ENCODE peak calls at places on chromosomes 2 and 18, in five cellular contexts. One of them, this sample, is unnamed.

GRCh38 chr18:76380791-76381405 is 114.1 kb downstream of the ZNF516 start:
- DNase-seq in HEK293T: peak
- DNase-seq in cardiac muscle cell: peak
- DNase-seq in PC-3: no peak
- DNase-seq in iris pigment epithelial cell: no peak
- DNase-seq in this sample: no peak

GRCh38 chr18:74373428-74373827 is 57.8 kb downstream of the C18orf63 start:
- DNase-seq in HEK293T: no peak
- DNase-seq in cardiac muscle cell: no peak
- DNase-seq in PC-3: no peak
- DNase-seq in iris pigment epithelial cell: no peak
- DNase-seq in this sample: no peak

GRCh38 chr18:33871363-33872025 is 293.5 kb downstream of the ASXL3 start:
- DNase-seq in HEK293T: peak
- DNase-seq in cardiac muscle cell: no peak
- DNase-seq in PC-3: no peak
- DNase-seq in iris pigment epithelial cell: no peak
- DNase-seq in this sample: no peak

GRCh38 chr2:109345653-109346165 is 216.7 kb downstream of the SH3RF3 start:
- DNase-seq in HEK293T: no peak
- DNase-seq in cardiac muscle cell: no peak
- DNase-seq in PC-3: no peak
- DNase-seq in iris pigment epithelial cell: no peak
- DNase-seq in this sample: no peak

GRCh38 chr2:24917731-24918325 is 2.2 kb downstream of the ADCY3 start:
- DNase-seq in HEK293T: no peak
- DNase-seq in cardiac muscle cell: no peak
- DNase-seq in PC-3: no peak
- DNase-seq in iris pigment epithelial cell: no peak
- DNase-seq in this sample: no peak

GRCh38 chr2:9234680-9235387 is 28.2 kb downstream of the ASAP2 start:
- DNase-seq in HEK293T: no peak
- DNase-seq in cardiac muscle cell: no peak
- DNase-seq in PC-3: peak
- DNase-seq in iris pigment epithelial cell: peak
- DNase-seq in this sample: peak

GRCh38 chr2:30216157-30216556 is 15.2 kb upstream of the LBH start:
- DNase-seq in HEK293T: no peak
- DNase-seq in cardiac muscle cell: no peak
- DNase-seq in PC-3: no peak
- DNase-seq in iris pigment epithelial cell: peak
- DNase-seq in this sample: peak

GRCh38 chr2:166373951-166374350 is 1.8 kb downstream of the SCN9A start:
- DNase-seq in HEK293T: peak
- DNase-seq in cardiac muscle cell: peak
- DNase-seq in PC-3: peak
- DNase-seq in iris pigment epithelial cell: peak
- DNase-seq in this sample: peak